ENCODE peak calls at places on chromosome 10, in ten cellular contexts. S is LoVo; T is left ventricle myocardium inferior; N is NCI-H1417; B is CD8-positive, alpha-beta memory T cell; L is AG04450; U is fibroblast of mammary gland; C is stimulated activated CD8-positive, alpha-beta memory T cell treated with anti-CD3 and anti-CD28 coated beads, Interleukin-4, amount 100 ng/mL, for 48 hours; J is PC-9; D is iris pigment epithelial cell. P is an unnamed sample.

GRCh38 chr10:110279062-110279986 is 25.4 kb downstream of the SMNDC1 start:
- DNase-seq in C (peak; percentile 38), D (peak; percentile 67), B (peak; percentile 32), N (peak; percentile 64), T (no peak), S (peak; percentile 59), U (peak; percentile 78), L (peak; percentile 43), J (peak; percentile 39), P (peak; percentile 54)

GRCh38 chr10:69315610-69316312 is 37.5 kb downstream of the HK1 start:
- DNase-seq in J (no peak), B (no peak), S (no peak), C (no peak), N (no peak), U (no peak), D (no peak), T (no peak), L (no peak), P (no peak)

GRCh38 chr10:77877461-77878344 is 48.9 kb downstream of the DLG5 start:
- DNase-seq in B (peak; percentile 72), T (peak; percentile 28), L (peak; percentile 42), U (peak; percentile 52), N (peak; percentile 67), J (no peak), S (no peak), D (peak; percentile 75), C (peak; percentile 42), P (no peak)

GRCh38 chr10:6770846-6771245 is 190.8 kb upstream of the PRKCQ start:
- DNase-seq in N (no peak), B (no peak), T (no peak), D (peak; percentile 17), S (no peak), J (no peak), U (peak; percentile 35), C (no peak), L (no peak), P (no peak)

GRCh38 chr10:34960983-34961382 is 129.2 kb downstream of the CUL2 start:
- DNase-seq in S (no peak), D (peak; percentile 51), B (no peak), J (no peak), T (peak; percentile 32), L (no peak), N (no peak), U (peak; percentile 50), C (no peak), P (no peak)

GRCh38 chr10:107277591-107277990 is 113.1 kb upstream of the SORCS1 start:
- DNase-seq in U (no peak), J (no peak), B (no peak), D (no peak), L (no peak), S (no peak), T (no peak), N (no peak), C (no peak), P (peak; percentile 67)

GRCh38 chr10:116274141-116274861 is 1.3 kb upstream of the GFRA1 start:
- DNase-seq in B (no peak), N (peak; percentile 64), C (no peak), D (peak; percentile 56), S (no peak), J (no peak), U (no peak), L (no peak), T (peak; percentile 19), P (peak; percentile 65)

GRCh38 chr10:14476641-14477407 is 146.1 kb upstream of the FRMD4A start:
- DNase-seq in C (no peak), S (peak; percentile 26), J (peak; percentile 40), B (no peak), D (peak; percentile 39), T (no peak), L (no peak), U (peak; percentile 15), N (no peak), P (peak; percentile 58)

GRCh38 chr10:8438603-8439002 is 384.1 kb downstream of the GATA3 start:
- DNase-seq in J (no peak), T (no peak), D (no peak), U (no peak), L (no peak), N (no peak), B (peak; percentile 69), C (no peak), S (no peak), P (no peak)

GRCh38 chr10:123665371-123666286 is 526 bp upstream of the GPR26 start:
- DNase-seq in D (no peak), J (no peak), N (peak; percentile 41), C (no peak), S (no peak), B (no peak), L (no peak), T (no peak), U (no peak), P (no peak)

GRCh38 chr10:90447836-90448235 is 410.0 kb downstream of the HTR7 start:
- DNase-seq in L (no peak), D (no peak), S (no peak), C (no peak), B (no peak), J (no peak), U (peak; percentile 61), N (peak; percentile 58), T (no peak), P (no peak)

GRCh38 chr10:26805567-26806245 is 55.1 kb downstream of the ABI1 start:
- DNase-seq in T (no peak), C (no peak), L (peak; percentile 13), N (no peak), J (no peak), D (peak; percentile 66), U (peak; percentile 65), B (no peak), S (no peak), P (no peak)

GRCh38 chr10:10734356-10735064 is 283.2 kb upstream of the CELF2 start:
- DNase-seq in C (no peak), D (no peak), U (no peak), T (no peak), B (no peak), N (no peak), J (no peak), S (no peak), L (no peak), P (no peak)

GRCh38 chr10:124307531-124308350 is 111.0 kb downstream of the OAT start:
- DNase-seq in S (no peak), L (no peak), J (no peak), B (no peak), T (no peak), N (no peak), U (no peak), D (no peak), C (no peak), P (no peak)

GRCh38 chr10:122632031-122632430 is 67.6 kb downstream of the C10orf120 start:
- DNase-seq in T (no peak), U (no peak), N (peak; percentile 4), C (no peak), J (no peak), B (no peak), L (no peak), S (no peak), D (no peak), P (no peak)

GRCh38 chr10:132942740-132943554 is 577 bp upstream of the CFAP46 start:
- DNase-seq in U (no peak), J (no peak), L (no peak), S (no peak), C (no peak), N (no peak), T (no peak), B (no peak), D (peak; percentile 21), P (no peak)

GRCh38 chr10:117362313-117362712 is 12.9 kb downstream of the PDZD8 start:
- DNase-seq in L (no peak), D (peak; percentile 43), T (no peak), B (no peak), J (no peak), N (no peak), S (no peak), U (no peak), C (no peak), P (no peak)

GRCh38 chr10:44243851-44244502 is 140.9 kb downstream of the CXCL12 start:
- DNase-seq in T (no peak), B (no peak), N (no peak), C (no peak), J (peak; percentile 21), U (no peak), D (no peak), S (no peak), L (no peak), P (no peak)

GRCh38 chr10:75405201-75406143 is 3.9 kb upstream of the ZNF503 start:
- DNase-seq in C (no peak), U (no peak), J (peak; percentile 52), B (no peak), T (no peak), S (no peak), N (peak; percentile 77), L (no peak), D (no peak), P (no peak)

GRCh38 chr10:3197354-3198003 is 24.9 kb upstream of the PITRM1 start:
- DNase-seq in L (peak; percentile 65), J (peak; percentile 85), T (peak; percentile 77), D (peak; percentile 82), S (peak; percentile 86), B (peak; percentile 67), C (peak; percentile 88), U (peak; percentile 76), N (peak; percentile 85), P (peak; percentile 93)

GRCh38 chr10:624605-625334 is 64.7 kb downstream of the DIP2C start:
- DNase-seq in J (no peak), N (peak; percentile 96), L (peak; percentile 57), B (no peak), S (no peak), C (no peak), U (peak; percentile 93), D (peak; percentile 77), T (peak; percentile 78), P (peak; percentile 88)

GRCh38 chr10:89861199-89861573 is 159.8 kb downstream of the KIF20B start:
- DNase-seq in B (no peak), D (no peak), N (no peak), S (no peak), T (no peak), J (no peak), L (no peak), C (no peak), U (no peak), P (no peak)

P was measured in SJSA1.